ENCODE peak calls at places on chromosomes 7 and 10, in seven cellular contexts. E, S, L, Q, T, G and R are unnamed samples.
A peak's percentile ranks its signal among the peaks of the same experiment; 100 is the strongest.

GRCh38 chr7:92695308-92696261 is 105.4 kb upstream of the FAM133B start:
- DNase-seq in E (peak; percentile 82), S (peak; percentile 90), L (no peak), Q (peak; percentile 86), T (peak; percentile 84), G (no peak), R (peak; percentile 77)

GRCh38 chr7:255038-255435 is 34.9 kb upstream of the FOXL3 start:
- DNase-seq in E (no peak), S (no peak), L (no peak), Q (no peak), T (no peak), G (no peak), R (no peak)

GRCh38 chr7:437293-438280 is 82.1 kb downstream of the PDGFA start:
- DNase-seq in E (no peak), S (no peak), L (no peak), Q (no peak), T (peak; percentile 66), G (no peak), R (no peak)

GRCh38 chr10:119450606-119451304 is 91.8 kb downstream of the RGS10 start:
- DNase-seq in E (peak; percentile 54), S (peak; percentile 21), L (no peak), Q (no peak), T (no peak), G (no peak), R (no peak)

GRCh38 chr10:113616244-113617074 is 47.4 kb downstream of the NRAP start:
- DNase-seq in E (peak; percentile 46), S (no peak), L (no peak), Q (no peak), T (peak; percentile 65), G (peak; percentile 58), R (no peak)

GRCh38 chr7:117402109-117402508 is 25.2 kb downstream of the ASZ1 start:
- DNase-seq in E (no peak), S (peak; percentile 35), L (no peak), Q (peak; percentile 44), T (no peak), G (no peak), R (peak; percentile 16)

GRCh38 chr7:23687011-23687410 is 7.0 kb downstream of the FAM221A start:
- DNase-seq in E (no peak), S (peak; percentile 43), L (no peak), Q (no peak), T (no peak), G (no peak), R (peak; percentile 12)

GRCh38 chr7:95886501-95887090 is 114.2 kb downstream of the DYNC1I1 start:
- DNase-seq in E (peak; percentile 22), S (peak; percentile 19), L (no peak), Q (no peak), T (no peak), G (no peak), R (peak; percentile 14)

GRCh38 chr10:132482090-132482489 is 55.5 kb upstream of the INPP5A start:
- DNase-seq in E (peak; percentile 85), S (peak; percentile 91), L (no peak), Q (peak; percentile 80), T (no peak), G (no peak), R (peak; percentile 36)

GRCh38 chr10:112956631-112957350 is 6.7 kb downstream of the TCF7L2 start:
- DNase-seq in E (peak; percentile 50), S (no peak), L (no peak), Q (peak; percentile 36), T (no peak), G (no peak), R (no peak)

GRCh38 chr7:149436358-149436757 is 24.5 kb downstream of the ZNF777 start:
- DNase-seq in E (no peak), S (no peak), L (no peak), Q (no peak), T (peak; percentile 20), G (no peak), R (no peak)

GRCh38 chr7:149720372-149721083 is 52.9 kb downstream of the ZNF467 start:
- DNase-seq in E (no peak), S (no peak), L (no peak), Q (no peak), T (peak; percentile 53), G (no peak), R (no peak)

GRCh38 chr10:44064987-44065787 is 319.7 kb downstream of the CXCL12 start:
- DNase-seq in E (no peak), S (no peak), L (no peak), Q (no peak), T (no peak), G (no peak), R (no peak)

GRCh38 chr7:1939434-1940401 is 269.6 kb downstream of the ELFN1 start:
- DNase-seq in E (no peak), S (no peak), L (no peak), Q (no peak), T (no peak), G (peak; percentile 42), R (peak; percentile 36)

GRCh38 chr10:71090801-71091200 is 121.6 kb upstream of the UNC5B start:
- DNase-seq in E (no peak), S (no peak), L (no peak), Q (no peak), T (no peak), G (no peak), R (no peak)

GRCh38 chr10:6009159-6009558 is 31.8 kb upstream of the IL15RA start:
- DNase-seq in E (peak; percentile 86), S (peak; percentile 81), L (no peak), Q (peak; percentile 80), T (no peak), G (no peak), R (peak; percentile 27)

GRCh38 chr7:39324134-39324760 is 242.0 kb upstream of the YAE1 start:
- DNase-seq in E (no peak), S (no peak), L (no peak), Q (no peak), T (no peak), G (no peak), R (no peak)

GRCh38 chr7:72016574-72016973 is 395.6 kb downstream of the CALN1 start:
- DNase-seq in E (no peak), S (no peak), L (no peak), Q (no peak), T (no peak), G (no peak), R (no peak)

GRCh38 chr7:150842018-150842417 is 10.3 kb upstream of the AOC1 start:
- DNase-seq in E (no peak), S (no peak), L (no peak), Q (no peak), T (no peak), G (no peak), R (no peak)

GRCh38 chr10:96367470-96367869 is 8.7 kb upstream of the OPALIN start:
- DNase-seq in E (no peak), S (no peak), L (no peak), Q (no peak), T (peak; percentile 30), G (no peak), R (no peak)

GRCh38 chr7:157439761-157440160 is 103.0 kb downstream of the DNAJB6 start:
- DNase-seq in E (no peak), S (no peak), L (no peak), Q (no peak), T (peak; percentile 16), G (no peak), R (no peak)

GRCh38 chr10:34584164-34584563 is 230.9 kb downstream of the PARD3 start:
- DNase-seq in E (peak; percentile 89), S (peak; percentile 95), L (no peak), Q (peak; percentile 86), T (no peak), G (no peak), R (peak; percentile 53)

DNA sequence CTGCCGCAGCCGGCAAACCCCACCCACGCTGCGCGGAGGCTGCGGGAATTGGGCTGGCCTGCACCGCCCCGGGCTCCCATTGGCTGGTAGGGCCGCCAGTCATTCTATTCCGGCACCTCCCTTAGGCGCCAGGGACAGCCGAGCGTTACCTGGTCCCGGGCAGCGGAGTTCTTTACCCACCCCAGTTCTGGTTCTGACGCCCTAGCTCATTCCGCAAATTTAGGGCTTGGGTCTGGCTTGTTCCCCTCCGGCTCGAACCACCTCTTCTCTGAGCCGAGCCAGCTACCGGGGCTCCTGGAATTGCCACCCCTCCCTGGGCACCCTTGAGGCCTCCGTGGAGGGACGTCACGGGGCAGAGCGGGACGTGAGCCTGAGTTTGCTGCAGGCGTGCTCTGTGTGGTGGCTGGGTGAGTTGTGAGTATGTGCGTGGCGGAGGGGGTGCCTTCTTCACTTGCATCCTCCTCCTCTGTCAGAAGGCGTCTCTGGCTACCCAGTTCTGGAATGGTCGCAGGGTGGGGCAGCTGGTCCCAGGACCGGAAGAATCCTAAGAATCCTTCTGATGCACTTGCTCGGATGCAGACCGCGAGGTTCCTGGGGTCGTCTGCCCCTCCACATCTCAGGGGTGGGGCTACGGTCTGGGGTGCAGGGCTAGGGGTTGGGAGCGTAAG is at the start of the genes PDZD7 and SFXN3:
- DNase-seq in E (peak; percentile 94), S (peak; percentile 91), L (peak; percentile 92), Q (peak; percentile 92), T (peak; percentile 98), G (peak; percentile 97), R (peak; percentile 91)
- H3K9ac ChIP-seq in E (peak within 1 kb of the TSS; percentile 97), S (peak within 1 kb of the TSS; percentile 71), L (peak within 1 kb of the TSS; percentile 32), Q (peak within 1 kb of the TSS; percentile 96), T (no peak within 1 kb of the TSS), G (peak within 1 kb of the TSS; percentile 70), R (peak within 1 kb of the TSS; percentile 74)

GRCh38 chr7:128044064-128044463 is 12.8 kb upstream of the LRRC4 start:
- DNase-seq in E (no peak), S (no peak), L (peak; percentile 37), Q (no peak), T (no peak), G (no peak), R (no peak)
- H3K4me1 ChIP-seq in E (peaks cover 9% of the 10 kb centered on the region), S (peaks cover 4% of the 10 kb centered on the region), L (peaks cover 25% of the 10 kb centered on the region), Q (peaks cover 16% of the 10 kb centered on the region), T (no peaks in the 10 kb centered on the region), G (peaks cover 50% of the 10 kb centered on the region), R (peaks cover 14% of the 10 kb centered on the region)

DNA sequence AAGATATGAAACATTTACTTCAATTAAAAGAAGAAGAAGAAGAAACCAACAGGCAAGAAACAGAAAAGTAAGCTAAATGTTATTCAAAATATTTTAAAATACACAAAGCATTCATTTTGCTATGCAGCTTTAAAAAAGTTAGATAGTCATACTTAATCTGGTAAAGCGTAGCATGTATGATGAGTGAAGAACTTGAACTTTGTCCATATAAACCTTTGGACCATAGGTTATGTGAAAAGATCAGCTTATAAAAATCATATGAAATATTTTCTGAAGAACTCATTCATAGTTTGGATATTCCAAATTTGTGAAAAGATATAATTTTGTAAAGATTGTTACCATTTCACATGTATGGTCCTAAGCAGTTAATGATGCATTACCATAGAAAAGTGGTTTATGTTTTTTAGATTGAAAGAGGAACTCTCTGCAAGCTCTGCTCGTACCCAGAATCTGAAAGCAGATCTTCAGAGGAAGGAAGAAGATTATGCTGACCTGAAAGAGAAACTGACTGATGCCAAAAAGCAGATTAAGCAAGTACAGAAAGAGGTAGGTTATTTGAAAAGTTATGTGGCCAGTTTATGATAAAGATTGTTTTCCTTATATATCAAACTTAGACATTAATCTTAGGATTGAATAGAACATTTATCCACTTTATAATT is 37.3 kb downstream of the KIF20B start:
- DNase-seq in E (no peak), S (no peak), L (peak; percentile 65), Q (no peak), T (no peak), G (peak; percentile 54), R (no peak)
- H3K4me3 ChIP-seq in E (no peak overlapping the region), S (no peak overlapping the region), L (no peak overlapping the region), Q (no peak overlapping the region), T (no peak overlapping the region), G (no peak overlapping the region), R (no peak overlapping the region)

DNA sequence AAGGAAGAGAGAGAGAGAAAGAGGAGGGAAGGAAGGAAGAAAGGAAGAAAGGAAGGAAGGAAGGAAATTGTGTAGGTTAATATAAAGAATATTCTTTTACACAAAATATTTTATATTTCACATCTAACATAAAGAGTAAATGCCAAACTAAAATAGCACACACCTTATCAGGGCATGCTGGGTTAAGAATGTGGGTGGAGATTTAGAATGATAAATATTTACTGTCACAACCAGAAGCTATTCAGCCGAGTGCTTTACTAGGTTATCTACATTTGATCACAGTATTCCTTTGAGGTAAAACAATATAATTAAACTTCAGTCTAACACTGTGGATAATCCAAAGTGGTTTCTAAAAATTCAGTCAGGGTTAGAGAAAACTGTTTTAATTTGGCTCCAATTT is 103.3 kb downstream of the SEMA3A start:
- DNase-seq in E (no peak), S (no peak), L (no peak), Q (no peak), T (no peak), G (no peak), R (no peak)
- H3K9ac ChIP-seq in E (no peak overlapping the region), S (no peak overlapping the region), L (no peak overlapping the region), Q (no peak overlapping the region), T (no peak overlapping the region), G (no peak overlapping the region), R (no peak overlapping the region)